ENCODE peak calls at places on chromosomes 1 and 21, in five cellular contexts. B is IMR-90, X is H1, E is endothelial cell of umbilical vein, F is fibroblast of lung. P is an unnamed sample.

GRCh38 chr21:45995686-45996179 is 14.2 kb downstream of the COL6A1 start:
- DNase-seq in B (no peak), X (no peak), E (no peak), F (no peak), P (peak; percentile 14)

GRCh38 chr1:170114916-170115315 is 30.8 kb upstream of the NTMT2 start:
- DNase-seq in B (peak; percentile 51), X (no peak), E (peak; percentile 12), F (peak; percentile 46), P (peak; percentile 13)

GRCh38 chr21:44729336-44730027 is 18.1 kb upstream of the TSPEAR start:
- DNase-seq in B (no peak), X (no peak), E (no peak), F (no peak), P (no peak)

GRCh38 chr1:8419172-8419571 is 101.3 kb downstream of the SLC45A1 start:
- DNase-seq in B (peak; percentile 53), X (no peak), E (no peak), F (no peak), P (no peak)

GRCh38 chr1:17525996-17526686 is 13.4 kb upstream of the ARHGEF10L start:
- DNase-seq in B (no peak), X (no peak), E (no peak), F (no peak), P (no peak)

GRCh38 chr1:202282596-202283283 is 59.0 kb downstream of the UBE2T start:
- DNase-seq in B (no peak), X (no peak), E (no peak), F (peak; percentile 16), P (no peak)

GRCh38 chr1:25729774-25730173 is 70.2 kb upstream of the SELENON start:
- DNase-seq in B (no peak), X (no peak), E (peak; percentile 62), F (no peak), P (no peak)

GRCh38 chr1:118075116-118075515 is 109.9 kb downstream of the SPAG17 start:
- DNase-seq in B (peak; percentile 58), X (no peak), E (no peak), F (peak; percentile 25), P (peak; percentile 37)

GRCh38 chr1:53666566-53666965 is 72.4 kb downstream of the GLIS1 start:
- DNase-seq in B (no peak), X (no peak), E (no peak), F (no peak), P (no peak)

GRCh38 chr1:107877749-107878148 is 87.2 kb downstream of the VAV3 start:
- DNase-seq in B (no peak), X (no peak), E (no peak), F (no peak), P (no peak)

GRCh38 chr1:10328534-10328933 is 70.3 kb upstream of the PGD start:
- DNase-seq in B (no peak), X (no peak), E (no peak), F (no peak), P (no peak)

GRCh38 chr1:8326265-8326664 is 8.4 kb downstream of the SLC45A1 start:
- DNase-seq in B (no peak), X (no peak), E (no peak), F (no peak), P (no peak)

GRCh38 chr1:8866792-8867415 is 11.6 kb downstream of the ENO1 start:
- DNase-seq in B (no peak), X (no peak), E (no peak), F (no peak), P (no peak)

GRCh38 chr1:32361308-32361673 is 994 bp downstream of the FAM229A start:
- DNase-seq in B (no peak), X (no peak), E (no peak), F (no peak), P (no peak)

GRCh38 chr1:199204231-199204630 is 565.4 kb downstream of the PTPRC start:
- DNase-seq in B (no peak), X (no peak), E (peak; percentile 19), F (no peak), P (no peak)

GRCh38 chr21:28152729-28153128 is 839.9 kb downstream of the LTN1 start:
- DNase-seq in B (peak; percentile 12), X (no peak), E (no peak), F (no peak), P (no peak)

GRCh38 chr1:150261367-150261766 is 3.8 kb downstream of the CA14 start:
- DNase-seq in B (no peak), X (no peak), E (no peak), F (no peak), P (no peak)

GRCh38 chr1:77533660-77534295 is 148.7 kb downstream of the ZZZ3 start:
- DNase-seq in B (peak; percentile 75), X (peak; percentile 66), E (peak; percentile 80), F (peak; percentile 65), P (peak; percentile 35)

GRCh38 chr1:244297087-244297486 is 154.6 kb downstream of the ADSS2 start:
- DNase-seq in B (no peak), X (no peak), E (no peak), F (no peak), P (no peak)

GRCh38 chr1:28173980-28174297 is 2.6 kb downstream of the PTAFR start:
- DNase-seq in B (peak; percentile 67), X (no peak), E (no peak), F (peak; percentile 60), P (no peak)

GRCh38 chr1:44421374-44422028 is 16.4 kb downstream of the RNF220 start:
- DNase-seq in B (no peak), X (no peak), E (no peak), F (no peak), P (no peak)

GRCh38 chr21:36310016-36310415 is 10.0 kb upstream of the MORC3 start:
- DNase-seq in B (no peak), X (no peak), E (no peak), F (no peak), P (no peak)

GRCh38 chr1:6052543-6053205 is 7.0 kb downstream of the KCNAB2 start:
- DNase-seq in B (peak; percentile 68), X (peak; percentile 85), E (peak; percentile 70), F (peak; percentile 56), P (peak; percentile 46)

GRCh38 chr1:96979287-96979686 is 257.7 kb downstream of the PTBP2 start:
- DNase-seq in B (peak; percentile 32), X (no peak), E (no peak), F (peak; percentile 20), P (no peak)

GRCh38 chr1:15231714-15232201 is 15.3 kb upstream of the FHAD1 start:
- DNase-seq in B (no peak), X (no peak), E (no peak), F (no peak), P (peak; percentile 11)

GRCh38 chr1:154474802-154475201 is 27.2 kb upstream of the TDRD10 start:
- DNase-seq in B (peak; percentile 80), X (no peak), E (peak; percentile 64), F (peak; percentile 94), P (peak; percentile 85)

GRCh38 chr1:224435318-224435763 is 744 bp upstream of the WDR26 start:
- DNase-seq in B (peak; percentile 95), X (peak; percentile 52), E (peak; percentile 42), F (peak; percentile 79), P (peak; percentile 72)

GRCh38 chr21:45982758-45983731 is 1.5 kb downstream of the COL6A1 start:
- DNase-seq in B (no peak), X (peak; percentile 55), E (no peak), F (no peak), P (no peak)

GRCh38 chr1:166839600-166840308 is 479 bp downstream of the POGK start:
- DNase-seq in B (peak; percentile 19), X (peak; percentile 74), E (peak; percentile 36), F (peak; percentile 19), P (peak; percentile 42)

GRCh38 chr1:183456826-183457225 is 15.5 kb upstream of the SMG7 start:
- DNase-seq in B (no peak), X (no peak), E (no peak), F (no peak), P (no peak)
- H3K4me2 ChIP-seq in B (no peak overlapping the region), X (no peak overlapping the region), E (no peak overlapping the region), F (no peak overlapping the region), P (no peak overlapping the region)

DNA sequence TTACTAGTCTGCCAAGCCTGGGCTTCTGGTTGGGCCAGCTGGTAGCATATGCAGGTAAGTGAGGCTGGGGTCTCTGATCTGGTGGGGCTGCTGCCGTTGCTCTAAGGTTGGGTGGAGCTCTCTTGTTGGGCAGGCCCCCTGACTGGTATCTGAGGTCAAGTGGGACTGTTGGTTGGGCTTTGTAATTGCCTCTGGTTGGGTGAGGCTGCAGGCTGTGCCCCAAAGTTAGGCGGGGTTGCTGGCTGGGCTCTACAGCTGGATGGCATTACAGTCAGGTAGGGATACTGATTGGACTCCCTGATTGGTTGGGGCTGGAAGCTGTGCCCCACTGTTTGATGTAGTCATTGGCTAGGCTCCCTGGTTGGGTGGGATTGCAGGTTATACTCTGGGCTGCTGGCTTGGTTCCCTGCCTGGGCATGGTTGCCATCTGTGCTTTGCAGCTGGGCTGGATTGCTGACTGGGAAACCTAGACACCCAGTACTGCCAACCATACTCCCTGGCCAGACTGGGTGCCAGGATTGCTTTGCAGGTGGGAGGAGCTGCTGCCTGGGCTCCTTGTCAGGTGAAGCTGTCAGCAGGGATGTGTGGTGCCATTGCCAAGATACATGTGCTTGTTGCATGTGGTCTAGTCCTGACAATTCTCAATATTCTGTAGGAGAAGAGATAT is 130.5 kb downstream of the RABGAP1L start:
- DNase-seq in B (no peak), X (no peak), E (no peak), F (no peak), P (no peak)
- H3K9ac ChIP-seq in B (no peak overlapping the region), X (no peak overlapping the region), E (no peak overlapping the region), F (no peak overlapping the region), P (no peak overlapping the region)

DNA sequence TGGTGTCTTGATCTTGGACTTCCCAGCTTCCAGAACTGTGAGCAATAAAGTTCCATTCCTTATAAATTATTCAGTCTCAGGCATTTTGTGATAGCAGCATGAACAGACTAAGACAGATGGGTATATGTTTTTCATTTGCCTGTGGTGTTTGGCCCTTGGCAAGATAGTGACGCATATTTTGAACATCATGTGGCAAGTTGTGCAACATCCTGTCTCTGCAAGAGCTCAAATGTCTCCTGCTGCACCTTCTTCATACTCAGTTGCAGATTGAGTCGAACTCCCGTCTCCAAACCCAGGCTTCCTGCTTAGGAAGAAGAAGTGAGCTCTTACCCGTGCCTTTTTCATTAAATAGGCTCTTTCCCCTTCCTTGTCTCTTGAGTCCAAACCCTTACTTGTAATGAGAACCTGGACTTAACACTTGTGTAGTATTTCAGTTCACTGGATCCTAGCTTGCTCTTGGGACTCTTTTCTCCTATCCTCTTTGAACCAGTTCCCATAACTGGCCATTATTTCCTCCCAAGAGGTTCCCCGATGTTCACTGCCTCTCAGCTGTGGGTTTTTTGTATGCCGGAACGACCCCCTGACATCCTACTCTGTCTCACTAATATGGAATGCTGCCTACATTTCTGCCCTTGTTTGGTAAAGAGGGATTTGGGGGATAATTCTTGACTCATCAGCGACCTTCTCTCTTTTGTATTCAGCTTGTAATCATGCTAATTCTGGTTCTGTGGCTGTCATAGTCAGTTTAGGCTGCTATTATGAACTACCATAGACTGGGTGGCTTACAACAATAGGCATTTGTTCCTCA is 125.0 kb upstream of the KCNK2 start:
- DNase-seq in B (peak; percentile 100), X (no peak), E (no peak), F (peak; percentile 100), P (peak; percentile 92)
- H2AFZ ChIP-seq in B (peak overlapping the region; percentile 79), X (no peak overlapping the region), E (no peak overlapping the region), F (no peak overlapping the region), P (peak overlapping the region; percentile 64)

DNA sequence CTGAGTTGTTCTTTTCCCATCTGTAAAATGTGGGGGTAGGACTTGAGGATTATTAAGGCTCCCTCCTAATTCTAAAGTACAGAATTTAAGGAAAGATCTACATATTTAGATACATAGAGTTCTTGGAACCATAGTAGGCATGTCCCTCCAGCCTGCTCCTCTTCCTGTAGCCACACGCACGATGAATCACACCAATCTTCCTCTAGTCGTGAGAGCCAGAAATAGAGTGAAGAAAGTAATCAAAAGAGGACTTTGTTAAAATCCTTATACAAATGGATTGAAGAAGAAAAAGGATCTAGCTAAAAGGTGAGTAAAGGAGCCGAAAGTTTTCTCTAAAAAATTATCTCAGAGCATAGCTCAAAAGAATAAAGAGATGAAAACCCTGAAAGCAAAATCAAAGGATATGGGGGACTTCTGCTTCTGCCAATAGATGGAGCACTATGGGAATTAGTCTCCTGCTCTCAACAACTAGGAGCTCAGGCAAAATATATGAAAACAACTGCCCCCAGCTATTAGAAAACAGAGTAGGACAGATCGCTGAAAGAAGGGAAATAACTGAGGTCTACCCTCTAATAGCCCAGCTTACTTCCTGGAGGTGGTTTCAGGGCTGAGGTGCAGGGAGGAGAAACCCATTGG is 8.5 kb downstream of the C1orf141 start:
- DNase-seq in B (peak; percentile 13), X (no peak), E (peak; percentile 6), F (peak; percentile 35), P (peak; percentile 60)
- H3K4me2 ChIP-seq in B (no peak overlapping the region), X (no peak overlapping the region), E (no peak overlapping the region), F (no peak overlapping the region), P (peak overlapping the region; percentile 70)